ENCODE peak calls at places on chromosomes 4 and X, in five cellular contexts. Y is left ventricle myocardium inferior, T is osteoblast, L is upper lobe of left lung, W is right cardiac atrium. V is an unnamed sample.

GRCh38 chr4:65943076-65943475 is 272.8 kb upstream of the EPHA5 start:
- DNase-seq in L (no peak), W (no peak), Y (no peak), T (no peak), V (no peak)

GRCh38 chr4:152860057-152860456 is 76.1 kb upstream of the FHDC1 start:
- DNase-seq in W (no peak), T (no peak), L (no peak), Y (no peak), V (no peak)

GRCh38 chrX:10047133-10047532 is 80.0 kb downstream of the CLDN34 start:
- DNase-seq in T (no peak), L (no peak), Y (no peak), W (no peak), V (no peak)

GRCh38 chr4:18480928-18481327 is 459.4 kb upstream of the LCORL start:
- DNase-seq in Y (no peak), T (no peak), L (no peak), W (no peak), V (no peak)

GRCh38 chrX:154596290-154596929 is 11.5 kb downstream of the CTAG1A start:
- DNase-seq in Y (no peak), W (no peak), T (peak), L (no peak), V (no peak)

GRCh38 chr4:25756503-25756902 is 100.9 kb downstream of the SLC34A2 start:
- DNase-seq in Y (no peak), W (no peak), T (no peak), L (no peak), V (no peak)

GRCh38 chr4:4356106-4357041 is 30.5 kb upstream of the NSG1 start:
- DNase-seq in L (peak), T (peak), W (peak), Y (no peak), V (no peak)

GRCh38 chrX:720858-721257 is 90.3 kb downstream of the SHOX start:
- DNase-seq in Y (no peak), T (no peak), L (no peak), W (no peak), V (no peak)

GRCh38 chr4:23237771-23238170 is 545.0 kb downstream of the GBA3 start:
- DNase-seq in W (peak), Y (peak), T (no peak), L (no peak), V (peak)

GRCh38 chr4:112765317-112765989 is 128.5 kb downstream of the LARP7 start:
- DNase-seq in L (no peak), T (no peak), W (no peak), Y (no peak), V (no peak)

GRCh38 chr4:132387060-132387459 is 762.0 kb upstream of the PCDH10 start:
- DNase-seq in Y (no peak), W (no peak), L (no peak), T (no peak), V (no peak)

GRCh38 chr4:74578329-74578728 is 133.4 kb downstream of the AREG start:
- DNase-seq in W (no peak), L (no peak), Y (no peak), T (peak), V (no peak)

GRCh38 chr4:175469519-175469918 is 342.5 kb downstream of the GPM6A start:
- DNase-seq in L (no peak), Y (no peak), T (no peak), W (no peak), V (no peak)

GRCh38 chr4:185535818-185536729 is 767 bp upstream of the PDLIM3 start:
- DNase-seq in Y (peak), T (peak), W (peak), L (no peak), V (peak)

GRCh38 chrX:7647826-7648225 is 195.1 kb upstream of the VCX start:
- DNase-seq in W (no peak), T (no peak), L (no peak), Y (no peak), V (no peak)

GRCh38 chr4:7055111-7055989 is 12.2 kb downstream of the TADA2B start:
- DNase-seq in T (peak), L (no peak), Y (no peak), W (no peak), V (no peak)

GRCh38 chr4:86247906-86248305 is 111.9 kb downstream of the MAPK10 start:
- DNase-seq in T (no peak), Y (no peak), W (no peak), L (no peak), V (no peak)

GRCh38 chrX:16589211-16589610 is 60.7 kb upstream of the S100G start:
- DNase-seq in W (no peak), Y (no peak), T (no peak), L (no peak), V (no peak)
- H3K27ac ChIP-seq in W (no peak), Y (no peak), T (peak), L (no peak), V (no peak)

GRCh38 chr4:41121906-41122305 is 92.4 kb downstream of the APBB2 start:
- DNase-seq in T (no peak), W (no peak), L (no peak), Y (no peak), V (no peak)

GRCh38 chr4:41125558-41126311 is 88.6 kb downstream of the APBB2 start:
- DNase-seq in L (no peak), T (peak), Y (no peak), W (no peak), V (no peak)

GRCh38 chr4:41122309-41122708 is 92.0 kb downstream of the APBB2 start:
- DNase-seq in T (no peak), Y (no peak), W (no peak), L (no peak), V (no peak)

GRCh38 chr4:41122775-41123174 is 91.6 kb downstream of the APBB2 start:
- DNase-seq in L (no peak), W (no peak), T (no peak), Y (no peak), V (no peak)

DNA sequence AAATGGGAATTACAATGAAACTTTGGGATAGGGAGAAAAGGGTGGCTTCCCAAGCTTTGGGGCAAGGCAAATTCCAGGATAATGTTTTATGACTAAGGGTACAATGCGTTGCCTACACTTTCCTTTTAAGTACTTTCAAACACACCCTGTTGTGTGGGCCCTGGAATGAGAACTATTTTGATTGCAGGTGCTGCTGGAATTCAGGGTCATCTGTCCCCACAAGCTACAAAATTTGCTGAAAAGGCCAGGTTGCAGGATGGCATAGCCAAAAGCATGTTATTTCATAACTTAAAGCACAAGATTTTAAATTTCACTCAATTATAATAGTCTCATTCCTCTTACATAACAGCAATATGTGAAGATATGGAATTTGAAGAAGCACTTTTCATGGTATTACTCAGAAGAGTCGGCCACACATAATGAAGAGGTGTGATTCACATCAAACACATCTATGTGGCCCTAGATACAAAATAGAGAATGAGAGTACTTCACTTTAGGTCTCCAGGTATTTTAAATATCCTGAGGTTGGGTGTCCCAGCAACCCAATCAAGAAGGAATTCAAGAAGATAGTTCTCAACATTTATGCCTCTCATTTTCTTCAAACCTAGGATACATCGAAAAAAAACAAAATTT is 89.3 kb downstream of the APBB2 start:
- DNase-seq in L (no peak), T (peak), Y (no peak), W (no peak), V (no peak)
- H3K27ac ChIP-seq in L (peak), T (peak), Y (no peak), W (no peak), V (no peak)

GRCh38 chr4:68962868-68963267 is 11.3 kb upstream of the UGT2A3 start:
- DNase-seq in Y (no peak), L (no peak), T (no peak), W (no peak), V (no peak)
- H3K27ac ChIP-seq in Y (no peak), L (no peak), T (no peak), W (no peak), V (no peak)

DNA sequence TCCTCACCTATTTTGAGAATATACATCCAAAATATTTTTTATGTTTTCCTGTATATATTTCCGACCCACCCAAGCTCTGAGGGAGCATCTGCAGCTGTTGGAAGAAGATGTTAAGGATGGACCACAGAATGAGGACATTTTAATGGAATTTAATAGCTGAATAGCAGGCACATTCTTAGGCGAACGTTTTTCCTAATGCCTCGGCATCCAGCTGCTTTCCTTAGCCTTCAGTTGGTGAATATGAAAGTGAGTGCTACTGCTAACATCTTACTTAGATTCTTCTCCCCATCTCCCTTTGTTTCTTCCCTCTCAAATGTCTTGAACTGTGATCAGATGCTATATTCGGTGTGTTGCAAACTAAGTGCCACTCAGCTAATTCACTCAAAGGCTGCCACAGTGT is 158.0 kb upstream of the CTSO start:
- DNase-seq in T (no peak), W (no peak), L (no peak), Y (no peak), V (no peak)
- H3K27ac ChIP-seq in T (no peak), W (no peak), L (no peak), Y (no peak), V (no peak)

GRCh38 chr4:1169691-1170096 is 2.7 kb downstream of the SPON2 start:
- DNase-seq in Y (no peak), W (peak), L (peak), T (peak), V (no peak)

GRCh38 chr4:1169171-1169671 is 3.2 kb downstream of the SPON2 start:
- DNase-seq in Y (no peak), T (peak), W (peak), L (peak), V (no peak)

GRCh38 chr4:1166509-1167243 is 5.7 kb downstream of the SPON2 start:
- DNase-seq in W (no peak), Y (no peak), L (peak), T (no peak), V (no peak)

GRCh38 chr4:1167244-1167949 is 5.0 kb downstream of the SPON2 start:
- DNase-seq in W (peak), T (peak), Y (peak), L (peak), V (peak)

DNA sequence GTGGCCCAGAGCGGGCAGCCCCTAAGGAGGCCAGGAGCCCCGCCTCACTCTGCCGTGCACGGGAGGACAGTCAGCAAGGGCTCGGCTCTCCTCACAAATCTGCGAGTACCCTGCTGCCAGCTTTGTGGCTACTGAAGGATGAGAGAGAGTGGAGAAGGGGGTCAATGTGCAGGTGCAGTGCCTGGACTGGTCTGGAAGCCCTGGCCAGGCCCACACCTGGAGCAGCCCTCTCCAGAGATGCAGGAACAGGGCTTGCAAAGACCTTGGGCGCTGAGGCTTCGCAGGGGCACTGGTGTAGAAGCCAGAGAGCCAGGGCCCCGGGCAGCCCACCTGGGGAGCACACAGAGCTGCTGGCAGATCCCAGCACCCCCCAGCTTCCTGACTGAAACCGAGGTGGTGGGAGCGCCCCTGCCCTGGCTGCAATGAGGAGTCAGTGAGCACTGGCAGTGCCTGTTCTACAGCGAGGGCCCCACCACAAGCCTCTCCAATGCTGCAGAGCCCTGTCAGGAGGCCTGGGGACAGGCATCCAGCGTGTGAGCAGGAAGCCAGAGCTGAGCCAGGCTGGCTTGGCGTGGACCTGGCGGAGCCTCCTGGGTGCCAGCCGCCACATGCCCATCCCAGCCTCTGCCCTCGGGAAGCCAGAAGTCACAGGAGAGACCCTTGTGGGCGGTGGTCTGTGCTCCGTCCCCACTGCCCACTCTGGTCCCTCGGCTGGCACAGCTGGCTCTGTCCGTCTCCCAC is 3.9 kb downstream of the SPON2 start:
- DNase-seq in T (peak), W (peak), Y (no peak), L (peak), V (no peak)
- H3K27ac ChIP-seq in T (no peak), W (no peak), Y (no peak), L (no peak), V (no peak)

DNA sequence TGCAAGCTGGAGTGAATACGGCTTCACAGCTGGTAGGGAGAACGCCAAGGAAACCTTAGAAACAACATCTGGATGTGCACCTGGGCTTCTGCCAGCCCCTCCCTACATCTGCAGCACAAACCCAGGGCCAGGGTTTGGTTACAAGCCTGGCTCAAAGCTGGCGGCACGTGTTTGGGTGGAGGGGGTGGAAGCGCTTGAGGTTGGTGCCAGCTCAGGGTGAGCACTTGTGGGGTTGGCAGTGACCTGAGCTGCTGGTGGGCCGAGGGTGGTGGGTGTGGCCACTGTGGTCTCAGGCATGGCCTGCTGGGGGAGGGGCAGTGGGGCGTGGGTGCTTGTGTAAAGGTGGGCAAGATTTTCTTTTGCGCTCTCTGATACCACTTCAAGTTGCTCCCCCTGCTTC is 15.6 kb downstream of the ELF4 start:
- DNase-seq in L (no peak), Y (no peak), T (peak), W (no peak), V (no peak)
- H3K27ac ChIP-seq in L (no peak), Y (no peak), T (no peak), W (no peak), V (no peak)

GRCh38 chr4:145732001-145732400 is 52.1 kb downstream of the C4orf51 start:
- DNase-seq in L (no peak), W (no peak), Y (no peak), T (peak), V (no peak)
- H3K27ac ChIP-seq in L (peak), W (peak), Y (peak), T (no peak), V (peak)

GRCh38 chrX:45621356-45622041 is 420.8 kb upstream of the DIPK2B start:
- DNase-seq in Y (no peak), T (peak), L (no peak), W (no peak), V (no peak)
- H3K27ac ChIP-seq in Y (no peak), T (peak), L (no peak), W (no peak), V (no peak)

DNA sequence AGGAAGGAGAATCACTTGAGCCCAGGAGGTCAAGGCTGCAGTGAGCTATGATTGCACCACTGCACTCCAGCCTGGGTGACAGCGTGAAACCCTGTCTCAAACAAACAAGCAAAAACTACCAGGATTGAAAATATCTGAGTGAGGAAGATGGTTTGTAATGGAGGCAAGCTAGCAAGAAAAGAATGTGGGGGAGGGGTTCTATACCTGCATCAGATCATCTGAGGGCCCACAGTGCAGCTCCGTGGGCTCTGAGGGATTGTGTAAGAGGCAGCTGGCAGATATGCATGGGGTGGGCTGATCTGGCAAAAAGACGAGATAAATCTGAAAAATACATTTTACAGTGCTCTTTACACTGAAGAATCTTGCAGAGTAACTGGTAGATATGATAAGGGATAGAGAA is 28.9 kb upstream of the CHRNA9 start:
- DNase-seq in W (no peak), Y (no peak), T (no peak), L (no peak), V (no peak)
- H3K27ac ChIP-seq in W (no peak), Y (no peak), T (no peak), L (peak), V (peak)

DNA sequence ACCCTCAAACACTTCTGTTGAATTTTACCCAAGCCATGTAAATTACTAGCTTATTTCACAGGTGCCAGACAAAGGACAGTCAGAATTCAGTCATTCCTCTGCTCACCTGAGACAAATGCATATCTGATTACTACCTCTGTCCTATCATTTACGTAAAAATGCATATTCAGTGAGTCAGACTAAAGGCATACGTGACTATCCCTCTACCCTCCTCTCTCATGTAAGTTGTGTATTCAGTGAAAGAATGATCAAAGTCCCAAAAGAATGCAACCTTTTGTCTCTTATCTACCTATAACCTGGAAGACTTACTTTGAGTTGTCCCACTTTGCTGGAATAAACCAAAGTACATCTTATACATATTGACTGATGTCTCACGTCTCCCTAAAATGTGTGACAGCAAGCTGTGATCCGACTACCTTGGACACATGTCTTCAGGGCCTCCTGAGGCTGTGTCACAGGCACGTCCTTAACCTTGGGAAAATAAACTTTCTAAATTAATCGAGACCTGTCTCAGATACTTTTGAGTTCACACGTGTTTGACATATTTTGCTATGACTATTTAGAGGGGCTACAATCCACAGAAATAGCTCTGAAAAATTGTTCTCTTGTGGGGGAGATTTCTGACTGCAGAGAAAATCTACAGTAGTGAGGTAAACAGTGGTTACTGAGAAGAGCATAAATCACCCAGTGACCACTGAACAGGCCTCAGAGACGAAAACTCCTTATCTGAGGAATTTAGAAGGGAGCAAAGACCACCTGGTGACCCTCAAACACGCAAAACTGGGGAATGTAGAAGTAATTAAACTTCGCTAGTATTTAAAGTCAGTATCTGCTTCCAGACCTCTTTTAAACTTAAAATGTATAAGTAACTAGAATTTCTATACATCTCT is 1575.8 kb downstream of the STIM2 start:
- DNase-seq in W (no peak), Y (no peak), L (no peak), T (no peak), V (no peak)
- H3K27ac ChIP-seq in W (no peak), Y (no peak), L (no peak), T (no peak), V (no peak)

V was measured in heart left ventricle.